ENCODE peak calls at places on chromosomes 7 and 10, in eight cellular contexts. Q is A549, C is H1, B is tibial nerve, D is SK-N-SH, G is ovary, Z is upper lobe of left lung, M is stomach. H is an unnamed sample.

GRCh38 chr7:100719523-100720319 is 547 bp upstream of the EPO start:
- DNase-seq in Q (peak), C (no peak), B (no peak), D (no peak), G (no peak), Z (no peak), M (no peak), H (no peak)

GRCh38 chr10:63157845-63158624 is 24.9 kb downstream of the NRBF2 start:
- DNase-seq in Q (peak), C (peak), B (no peak), D (peak), G (peak), Z (no peak), M (no peak), H (no peak)

GRCh38 chr7:108384721-108385483 is 71.3 kb downstream of the NRCAM start:
- DNase-seq in Q (peak), C (no peak), B (no peak), D (no peak), G (no peak), Z (no peak), M (no peak), H (no peak)

GRCh38 chr10:69896601-69897000 is 94.9 kb downstream of the COL13A1 start:
- DNase-seq in Q (no peak), C (no peak), B (no peak), D (no peak), G (no peak), Z (no peak), M (no peak), H (no peak)

GRCh38 chr10:6145414-6145978 is 56.7 kb downstream of the RBM17 start:
- DNase-seq in Q (no peak), C (peak), B (no peak), D (peak), G (no peak), Z (peak), M (no peak), H (no peak)

GRCh38 chr7:47942132-47942531 is 6.1 kb downstream of the PKD1L1 start:
- DNase-seq in Q (no peak), C (no peak), B (no peak), D (no peak), G (no peak), Z (no peak), M (no peak), H (no peak)

GRCh38 chr7:87210506-87210905 is 9.0 kb downstream of the TMEM243 start:
- DNase-seq in Q (no peak), C (no peak), B (no peak), D (no peak), G (no peak), Z (no peak), M (no peak), H (no peak)

GRCh38 chr7:151383638-151384351 is 26.0 kb downstream of the WDR86 start:
- DNase-seq in Q (no peak), C (no peak), B (no peak), D (no peak), G (no peak), Z (no peak), M (no peak), H (peak)

GRCh38 chr10:86706401-86706841 is 38.1 kb downstream of the LDB3 start:
- DNase-seq in Q (no peak), C (no peak), B (no peak), D (no peak), G (no peak), Z (peak), M (no peak), H (no peak)

GRCh38 chr10:23314835-23315239 is 29.8 kb downstream of the C10orf67 start:
- DNase-seq in Q (peak), C (no peak), B (peak), D (peak), G (peak), Z (no peak), M (peak), H (no peak)

GRCh38 chr10:124179308-124180043 is 86.1 kb upstream of the CHST15 start:
- DNase-seq in Q (no peak), C (peak), B (no peak), D (no peak), G (no peak), Z (no peak), M (no peak), H (no peak)
- TF ChIP-seq EP300 in Q (no peak), C (no peak), B (no peak), D (no peak), G (no peak), Z (no peak), M (no peak), H (no peak)

DNA sequence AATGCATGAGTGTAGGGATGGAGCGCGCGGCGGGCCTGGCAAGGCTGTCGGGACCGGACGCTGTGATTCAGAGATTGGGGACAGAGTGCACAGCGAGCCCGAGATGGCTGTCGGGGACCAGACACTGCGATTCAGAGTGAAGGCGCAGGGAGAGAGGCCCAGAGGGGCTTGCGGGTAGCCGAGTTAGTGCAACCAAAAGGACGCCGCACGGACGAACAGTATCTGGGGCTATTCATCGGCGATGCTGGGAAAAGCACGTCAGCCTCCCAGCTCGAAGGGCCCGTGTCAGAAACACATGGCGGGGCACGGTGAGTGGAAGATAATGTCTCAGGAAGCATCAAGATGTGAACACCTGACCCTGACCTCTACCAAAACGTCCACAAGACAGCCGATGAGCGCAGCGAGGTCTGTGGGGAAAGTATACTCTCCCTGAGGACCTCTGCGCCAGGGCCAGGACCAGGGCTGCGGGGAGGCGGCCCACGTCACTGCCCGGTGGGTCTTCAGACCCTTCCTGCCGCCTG is 215.8 kb downstream of the ZMYND11 start:
- DNase-seq in Q (no peak), C (no peak), B (no peak), D (no peak), G (no peak), Z (no peak), M (no peak), H (peak)
- TF ChIP-seq EP300 in Q (no peak), C (no peak), B (no peak), D (no peak), G (no peak), Z (no peak), M (no peak), H (no peak)

GRCh38 chr10:96289218-96289910 is 14.9 kb upstream of the DNTT start:
- DNase-seq in Q (no peak), C (no peak), B (no peak), D (no peak), G (no peak), Z (no peak), M (no peak), H (no peak)

GRCh38 chr10:96288151-96288621 is 16.0 kb upstream of the DNTT start:
- DNase-seq in Q (no peak), C (no peak), B (no peak), D (no peak), G (no peak), Z (no peak), M (no peak), H (no peak)

GRCh38 chr10:96290368-96291133 is 13.7 kb upstream of the DNTT start:
- DNase-seq in Q (no peak), C (no peak), B (no peak), D (no peak), G (no peak), Z (no peak), M (no peak), H (no peak)

GRCh38 chr10:96295475-96295874 is 8.8 kb upstream of the DNTT start:
- DNase-seq in Q (no peak), C (no peak), B (no peak), D (no peak), G (no peak), Z (no peak), M (no peak), H (no peak)

GRCh38 chr10:96292971-96293909 is 11.0 kb upstream of the DNTT start:
- DNase-seq in Q (peak), C (no peak), B (no peak), D (peak), G (no peak), Z (no peak), M (no peak), H (no peak)
- TF ChIP-seq EP300 in Q (no peak), C (no peak), B (no peak), D (no peak), G (no peak), Z (no peak), M (no peak), H (no peak)

GRCh38 chr7:2725178-2726105 is 37.4 kb downstream of the AMZ1 start:
- DNase-seq in Q (no peak), C (no peak), B (no peak), D (no peak), G (peak), Z (no peak), M (peak), H (peak)

GRCh38 chr7:2728309-2729042 is 40.5 kb downstream of the AMZ1 start:
- DNase-seq in Q (no peak), C (no peak), B (no peak), D (no peak), G (no peak), Z (peak), M (peak), H (peak)

GRCh38 chr7:2724453-2725177 is 36.6 kb downstream of the AMZ1 start:
- DNase-seq in Q (no peak), C (no peak), B (no peak), D (no peak), G (peak), Z (no peak), M (peak), H (peak)

GRCh38 chr7:2729043-2729892 is 41.3 kb downstream of the AMZ1 start:
- DNase-seq in Q (no peak), C (no peak), B (no peak), D (no peak), G (peak), Z (peak), M (peak), H (peak)

DNA sequence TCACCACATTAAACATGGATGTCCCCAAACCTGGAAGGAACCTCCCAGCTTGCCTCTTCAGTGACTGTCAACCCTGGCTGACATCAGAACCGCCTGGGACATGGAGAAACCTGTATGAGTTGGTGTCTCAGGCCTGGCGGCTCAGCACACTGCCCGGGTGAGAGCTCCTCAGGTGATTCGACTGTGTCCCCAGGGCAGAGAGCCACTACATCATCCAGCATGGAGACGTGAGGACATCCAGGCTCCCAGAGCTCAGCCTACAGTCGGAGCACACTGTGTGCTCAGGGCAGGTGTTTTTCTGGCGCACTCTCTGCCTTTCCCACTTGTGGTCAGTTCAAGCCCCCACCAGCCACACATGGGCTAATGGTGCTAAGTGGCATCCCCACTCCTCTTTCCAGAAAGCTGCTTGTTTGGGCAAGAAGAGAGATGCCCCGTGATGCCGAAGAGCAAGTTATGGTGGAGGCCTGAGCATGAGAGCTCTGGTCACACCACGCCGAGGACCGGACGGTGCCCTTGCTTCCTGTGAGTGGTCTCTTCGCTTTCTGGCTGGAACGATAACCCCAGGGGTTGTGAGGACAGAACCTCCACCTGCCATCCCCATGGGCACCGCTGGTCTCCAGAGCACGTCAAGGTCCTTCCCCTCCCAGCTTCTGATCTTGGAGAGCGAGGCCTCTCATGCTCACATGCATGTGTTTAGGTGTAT is 38.5 kb downstream of the AMZ1 start:
- DNase-seq in Q (no peak), C (no peak), B (no peak), D (no peak), G (peak), Z (no peak), M (peak), H (peak)
- TF ChIP-seq EP300 in Q (no peak), C (no peak), B (no peak), D (no peak), G (no peak), Z (no peak), M (no peak), H (no peak)

GRCh38 chr10:133068741-133069525 is 18.8 kb upstream of the ADGRA1 start:
- DNase-seq in Q (no peak), C (no peak), B (no peak), D (no peak), G (no peak), Z (peak), M (no peak), H (no peak)
- TF ChIP-seq EP300 in Q (no peak), C (no peak), B (no peak), D (no peak), G (no peak), Z (no peak), M (no peak), H (no peak)

GRCh38 chr10:79583488-79584024 is 23.3 kb upstream of the SFTPA2 start:
- DNase-seq in Q (no peak), C (no peak), B (no peak), D (no peak), G (no peak), Z (no peak), M (no peak), H (no peak)

GRCh38 chr10:79585870-79586527 is 24.7 kb upstream of the SFTPA1 start:
- DNase-seq in Q (no peak), C (no peak), B (no peak), D (no peak), G (no peak), Z (no peak), M (no peak), H (no peak)

GRCh38 chr10:79581044-79581443 is 20.8 kb upstream of the SFTPA2 start:
- DNase-seq in Q (no peak), C (no peak), B (no peak), D (no peak), G (no peak), Z (no peak), M (no peak), H (no peak)

GRCh38 chr10:79579361-79579760 is 19.2 kb upstream of the SFTPA2 start:
- DNase-seq in Q (no peak), C (no peak), B (no peak), D (no peak), G (no peak), Z (no peak), M (no peak), H (no peak)

GRCh38 chr10:79582096-79582495 is 21.9 kb upstream of the SFTPA2 start:
- DNase-seq in Q (no peak), C (no peak), B (no peak), D (no peak), G (no peak), Z (no peak), M (no peak), H (no peak)
- TF ChIP-seq EP300 in Q (no peak), C (no peak), B (no peak), D (no peak), G (no peak), Z (no peak), M (no peak), H (no peak)

DNA sequence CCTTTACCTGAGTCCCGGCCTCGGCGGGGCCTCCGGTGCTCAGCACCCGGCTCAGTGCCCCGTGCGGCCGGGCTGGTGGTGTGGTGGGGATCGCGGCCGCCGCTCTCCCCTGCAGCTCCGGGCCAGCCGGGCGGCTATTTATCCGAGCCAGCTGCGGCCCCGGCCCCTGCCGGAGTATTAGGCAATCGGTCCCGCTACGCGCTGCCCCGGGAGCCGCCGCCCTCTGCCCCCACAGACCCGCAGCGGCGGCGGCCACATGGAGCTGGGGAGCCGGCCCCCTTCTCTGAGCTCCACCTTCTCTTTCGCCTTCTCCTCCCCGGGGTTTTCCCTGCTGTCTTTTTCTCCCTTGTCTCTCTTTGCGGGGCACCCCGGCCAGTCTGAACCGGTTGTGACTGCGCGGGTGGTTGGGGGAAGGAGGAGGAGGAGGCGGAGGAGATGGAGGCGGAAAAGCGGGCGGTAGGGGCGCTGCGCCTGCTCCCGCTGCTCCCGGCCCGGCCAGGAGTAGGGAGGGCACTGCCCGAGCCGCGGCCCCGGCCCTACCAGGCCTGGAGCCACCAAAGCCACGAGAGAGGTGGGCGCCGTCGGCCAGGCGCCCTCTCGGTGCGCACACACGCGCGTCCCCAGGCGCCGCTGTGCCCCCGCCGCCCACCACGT is at the start of gene SLC16A9:
- DNase-seq in Q (peak), C (peak), B (peak), D (peak), G (peak), Z (peak), M (peak), H (no peak)
- TF ChIP-seq EP300 in Q (no peak), C (no peak), B (peak), D (no peak), G (no peak), Z (no peak), M (no peak), H (no peak)

GRCh38 chr10:44310762-44311562 is 73.9 kb downstream of the CXCL12 start:
- DNase-seq in Q (peak), C (peak), B (peak), D (peak), G (peak), Z (peak), M (peak), H (peak)

GRCh38 chr10:44307691-44308090 is 77.2 kb downstream of the CXCL12 start:
- DNase-seq in Q (no peak), C (no peak), B (no peak), D (no peak), G (no peak), Z (no peak), M (no peak), H (no peak)

GRCh38 chr10:44306762-44307161 is 78.1 kb downstream of the CXCL12 start:
- DNase-seq in Q (no peak), C (no peak), B (no peak), D (no peak), G (no peak), Z (no peak), M (no peak), H (no peak)

GRCh38 chr10:44309939-44310761 is 74.7 kb downstream of the CXCL12 start:
- DNase-seq in Q (no peak), C (no peak), B (no peak), D (no peak), G (no peak), Z (peak), M (no peak), H (no peak)

DNA sequence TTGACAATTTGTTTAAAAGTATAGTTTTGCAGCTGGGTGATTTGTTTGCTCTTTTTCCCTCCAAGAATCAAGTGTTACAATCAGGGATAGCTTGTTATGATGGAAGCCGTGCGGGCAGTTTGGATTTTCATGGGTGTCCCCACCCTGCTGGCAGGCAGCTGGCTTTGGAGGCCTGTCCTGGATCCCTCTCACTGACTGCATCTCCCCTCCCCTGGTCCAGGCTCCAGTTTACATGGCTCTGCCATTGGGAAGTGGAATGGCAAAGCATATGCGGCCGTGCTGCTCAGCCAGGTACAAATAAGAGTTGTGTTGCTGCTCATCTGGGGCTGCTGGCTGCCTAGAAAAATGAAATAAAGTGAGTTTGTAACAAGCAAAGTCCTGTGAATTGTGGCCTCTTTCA is 76.0 kb downstream of the CXCL12 start:
- DNase-seq in Q (no peak), C (no peak), B (no peak), D (no peak), G (no peak), Z (no peak), M (no peak), H (no peak)
- TF ChIP-seq EP300 in Q (no peak), C (no peak), B (no peak), D (no peak), G (no peak), Z (no peak), M (no peak), H (no peak)

GRCh38 chr10:75982611-75983369 is 551.4 kb downstream of the LRMDA start:
- DNase-seq in Q (no peak), C (no peak), B (peak), D (no peak), G (peak), Z (no peak), M (peak), H (peak)

GRCh38 chr10:75984067-75984466 is 552.6 kb downstream of the LRMDA start:
- DNase-seq in Q (no peak), C (no peak), B (no peak), D (no peak), G (no peak), Z (no peak), M (no peak), H (no peak)

DNA sequence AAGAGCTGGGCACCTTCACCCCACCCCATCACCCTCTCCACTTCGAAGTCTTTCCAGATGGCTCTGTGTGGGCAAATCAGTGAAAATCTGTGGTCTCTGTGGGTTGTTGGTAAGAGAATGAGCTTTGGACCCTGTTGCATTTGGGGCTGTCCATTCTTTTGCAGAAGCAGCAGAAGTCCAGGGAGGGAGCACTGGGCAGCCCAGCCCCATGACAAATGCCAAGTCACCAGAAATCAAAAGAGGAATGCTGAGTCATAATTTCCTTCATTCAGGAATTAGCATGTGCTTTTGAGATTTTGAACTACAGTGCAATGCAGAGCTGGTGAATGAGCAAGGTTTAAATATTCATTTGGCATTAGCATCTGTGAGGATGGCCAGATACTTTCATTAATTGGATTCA is 556.2 kb downstream of the LRMDA start:
- DNase-seq in Q (peak), C (no peak), B (no peak), D (no peak), G (no peak), Z (no peak), M (no peak), H (no peak)
- TF ChIP-seq EP300 in Q (no peak), C (no peak), B (no peak), D (no peak), G (no peak), Z (no peak), M (no peak), H (no peak)

GRCh38 chr7:123770378-123770777 is 21.6 kb upstream of the WASL start:
- DNase-seq in Q (peak), C (no peak), B (no peak), D (no peak), G (no peak), Z (peak), M (no peak), H (no peak)
- TF ChIP-seq EP300 in Q (no peak), C (no peak), B (peak), D (no peak), G (no peak), Z (no peak), M (no peak), H (no peak)

H was measured in suprapubic skin.